ENCODE peak calls at places on chromosomes 5 and 9, in seven cellular contexts. C is prostate gland, G is neural progenitor cell, E is dorsolateral prefrontal cortex, B is fibroblast of lung, X is astrocyte of the spinal cord, R is psoas muscle. N is an unnamed sample.

GRCh38 chr9:97911528-97911927 is 10.8 kb downstream of the TRMO start:
- DNase-seq in C (no peak), G (no peak), E (no peak), B (no peak), X (no peak), R (no peak), N (no peak)

GRCh38 chr9:2059131-2059929 is 44.2 kb downstream of the SMARCA2 start:
- DNase-seq in C (no peak), G (no peak), E (no peak), B (peak), X (no peak), R (no peak), N (no peak)

GRCh38 chr9:137095664-137096517 is 9.1 kb downstream of the MAN1B1 start:
- DNase-seq in C (no peak), G (no peak), E (no peak), B (no peak), X (no peak), R (no peak), N (no peak)

GRCh38 chr5:87074934-87075541 is 192.6 kb upstream of the RASA1 start:
- DNase-seq in C (no peak), G (peak), E (no peak), B (no peak), X (no peak), R (no peak), N (no peak)

GRCh38 chr9:133234577-133235322 is 25.7 kb upstream of the OBP2B start:
- DNase-seq in C (no peak), G (no peak), E (no peak), B (no peak), X (no peak), R (no peak), N (no peak)

GRCh38 chr9:107288701-107289100 is 5.6 kb downstream of the RAD23B start:
- DNase-seq in C (no peak), G (no peak), E (no peak), B (no peak), X (no peak), R (no peak), N (no peak)

GRCh38 chr9:89991204-89991790 is 386.5 kb downstream of the GADD45G start:
- DNase-seq in C (no peak), G (no peak), E (no peak), B (no peak), X (no peak), R (no peak), N (no peak)

GRCh38 chr5:135024956-135025729 is 8.9 kb downstream of the PITX1 start:
- DNase-seq in C (no peak), G (no peak), E (no peak), B (no peak), X (no peak), R (peak), N (peak)

GRCh38 chr9:137099231-137099630 is 12.4 kb downstream of the MAN1B1 start:
- DNase-seq in C (no peak), G (no peak), E (no peak), B (no peak), X (no peak), R (no peak), N (no peak)

GRCh38 chr5:68067353-68067752 is 148.2 kb upstream of the PIK3R1 start:
- DNase-seq in C (no peak), G (no peak), E (no peak), B (no peak), X (no peak), R (no peak), N (no peak)

GRCh38 chr9:649128-650074 is 192.1 kb upstream of the DMRT1 start:
- DNase-seq in C (no peak), G (no peak), E (no peak), B (no peak), X (no peak), R (no peak), N (no peak)

GRCh38 chr5:180977852-180978251 is 10.8 kb upstream of the BTNL3 start:
- DNase-seq in C (no peak), G (no peak), E (no peak), B (no peak), X (no peak), R (no peak), N (no peak)

GRCh38 chr9:34124923-34125322 is 1.6 kb downstream of the DCAF12 start:
- DNase-seq in C (no peak), G (no peak), E (no peak), B (no peak), X (no peak), R (no peak), N (no peak)

GRCh38 chr9:114235113-114235589 is 79.8 kb downstream of the COL27A1 start:
- DNase-seq in C (no peak), G (peak), E (no peak), B (no peak), X (no peak), R (no peak), N (no peak)

GRCh38 chr5:158796812-158797497 is 302.8 kb downstream of the EBF1 start:
- DNase-seq in C (no peak), G (no peak), E (no peak), B (no peak), X (no peak), R (no peak), N (no peak)

GRCh38 chr5:176535655-176536131 is 1.5 kb downstream of the RNF44 start:
- DNase-seq in C (no peak), G (peak), E (no peak), B (peak), X (no peak), R (no peak), N (peak)
- H3K4me3 ChIP-seq in C (peak), G (peak), E (peak), B (peak), X (peak), R (peak), N (peak)

GRCh38 chr9:125747765-125748510 is 765 bp downstream of the PBX3 start:
- DNase-seq in C (peak), G (peak), E (no peak), B (no peak), X (peak), R (peak), N (peak)

GRCh38 chr9:125748511-125749099 is 1.4 kb downstream of the PBX3 start:
- DNase-seq in C (peak), G (peak), E (no peak), B (no peak), X (peak), R (peak), N (peak)

GRCh38 chr9:125749951-125750655 is 2.9 kb downstream of the PBX3 start:
- DNase-seq in C (no peak), G (no peak), E (no peak), B (peak), X (peak), R (no peak), N (no peak)

GRCh38 chr9:125750656-125751035 is 3.5 kb downstream of the PBX3 start:
- DNase-seq in C (no peak), G (peak), E (no peak), B (peak), X (no peak), R (no peak), N (no peak)

GRCh38 chr9:125749287-125749935 is 2.2 kb downstream of the PBX3 start:
- DNase-seq in C (no peak), G (no peak), E (no peak), B (no peak), X (peak), R (no peak), N (no peak)
- H3K4me3 ChIP-seq in C (peak), G (peak), E (peak), B (peak), X (peak), R (peak), N (peak)

DNA sequence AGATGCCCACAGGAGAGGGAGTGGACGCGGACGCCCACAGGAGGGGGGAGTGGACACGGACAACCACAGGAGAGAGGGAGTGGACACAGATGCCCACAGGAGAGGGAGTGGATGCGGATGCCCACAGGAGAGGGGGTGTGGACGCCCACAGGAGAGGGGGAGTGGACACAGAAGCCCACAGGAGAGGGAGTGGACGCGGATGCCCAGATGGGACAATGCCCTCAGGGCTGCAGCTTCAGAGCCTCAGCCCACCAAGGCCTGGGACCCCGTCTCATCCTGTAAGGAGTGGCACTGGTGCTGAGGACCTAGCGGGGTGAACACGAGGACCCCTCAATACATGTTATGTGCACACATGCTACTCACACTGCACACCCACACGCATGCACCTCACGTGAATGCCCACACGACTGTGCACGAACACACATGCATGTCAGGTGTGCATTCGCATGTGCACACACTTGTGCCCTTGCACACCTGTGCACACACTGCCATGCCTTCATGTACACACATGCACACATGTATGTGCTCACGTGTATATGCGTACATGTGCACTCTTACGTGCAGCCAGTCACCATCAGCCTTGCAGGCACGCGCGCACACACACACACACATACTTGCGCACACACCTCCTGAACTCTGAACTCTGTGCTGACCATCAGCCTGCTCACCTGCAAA is 34.8 kb downstream of the SLC6A18 start:
- DNase-seq in C (no peak), G (no peak), E (no peak), B (no peak), X (no peak), R (no peak), N (no peak)
- H3K4me3 ChIP-seq in C (no peak), G (no peak), E (no peak), B (no peak), X (no peak), R (no peak), N (no peak)

GRCh38 chr5:132478498-132478855 is 12.1 kb downstream of the IRF1 start:
- DNase-seq in C (no peak), G (no peak), E (no peak), B (no peak), X (no peak), R (no peak), N (no peak)

GRCh38 chr5:132477784-132478497 is 12.6 kb downstream of the IRF1 start:
- DNase-seq in C (no peak), G (no peak), E (no peak), B (no peak), X (no peak), R (no peak), N (no peak)

GRCh38 chr5:132479812-132480441 is 10.6 kb downstream of the IRF1 start:
- DNase-seq in C (no peak), G (no peak), E (no peak), B (no peak), X (no peak), R (no peak), N (no peak)

GRCh38 chr5:132480546-132481242 is 9.9 kb downstream of the IRF1 start:
- DNase-seq in C (no peak), G (no peak), E (no peak), B (no peak), X (no peak), R (no peak), N (no peak)

GRCh38 chr5:132479073-132479811 is 11.3 kb downstream of the IRF1 start:
- DNase-seq in C (no peak), G (no peak), E (no peak), B (no peak), X (no peak), R (no peak), N (peak)
- H3K4me3 ChIP-seq in C (no peak), G (no peak), E (no peak), B (no peak), X (no peak), R (no peak), N (no peak)

GRCh38 chr5:150498501-150498900 is 9.4 kb upstream of the NDST1 start:
- DNase-seq in C (no peak), G (peak), E (no peak), B (no peak), X (no peak), R (no peak), N (no peak)
- H3K4me3 ChIP-seq in C (no peak), G (peak), E (peak), B (peak), X (no peak), R (no peak), N (peak)

N was measured in MG63.